ENCODE peak calls at places on chromosomes 5 and 9, in eight cellular contexts. C, S, A, U, L, H, E and G are unnamed samples.

GRCh38 chr5:133385346-133385745 is 227.0 kb downstream of the FSTL4 start:
- DNase-seq in C (no peak), S (no peak), A (no peak), U (no peak), L (no peak), H (no peak), E (no peak), G (peak)

GRCh38 chr5:55316842-55317241 is 9.1 kb downstream of the MTREX start:
- DNase-seq in C (no peak), S (no peak), A (no peak), U (no peak), L (no peak), H (no peak), E (no peak), G (no peak)

GRCh38 chr9:94085062-94085639 is 887 bp downstream of the PTPDC1 start:
- DNase-seq in C (no peak), S (no peak), A (peak), U (peak), L (no peak), H (peak), E (no peak), G (no peak)

GRCh38 chr9:129176786-129177442 is 1.1 kb downstream of the IER5L start:
- DNase-seq in C (peak), S (peak), A (peak), U (peak), L (peak), H (no peak), E (no peak), G (no peak)

GRCh38 chr5:140549237-140550144 is 2.0 kb downstream of the EIF4EBP3 start:
- DNase-seq in C (peak), S (no peak), A (peak), U (peak), L (peak), H (no peak), E (no peak), G (peak)

GRCh38 chr9:125679597-125680189 is 27.3 kb downstream of the MAPKAP1 start:
- DNase-seq in C (no peak), S (no peak), A (no peak), U (no peak), L (no peak), H (no peak), E (no peak), G (no peak)

GRCh38 chr5:76958976-76959767 is 6.3 kb downstream of the CRHBP start:
- DNase-seq in C (no peak), S (no peak), A (no peak), U (peak), L (no peak), H (no peak), E (no peak), G (no peak)

GRCh38 chr9:136516191-136516654 is 29.6 kb downstream of the NOTCH1 start:
- DNase-seq in C (no peak), S (no peak), A (no peak), U (no peak), L (no peak), H (no peak), E (no peak), G (no peak)

GRCh38 chr9:6584881-6585597 is 60.5 kb downstream of the GLDC start:
- DNase-seq in C (peak), S (no peak), A (no peak), U (peak), L (peak), H (peak), E (no peak), G (no peak)

GRCh38 chr9:35593581-35593980 is 11.5 kb upstream of the TESK1 start:
- DNase-seq in C (no peak), S (no peak), A (no peak), U (no peak), L (no peak), H (no peak), E (no peak), G (no peak)

GRCh38 chr5:20832204-20833080 is 844.4 kb upstream of the CDH18 start:
- DNase-seq in C (no peak), S (no peak), A (no peak), U (no peak), L (no peak), H (no peak), E (no peak), G (no peak)

GRCh38 chr9:69192214-69192613 is 18.1 kb downstream of the TJP2 start:
- DNase-seq in C (no peak), S (no peak), A (no peak), U (no peak), L (no peak), H (no peak), E (no peak), G (no peak)